ENCODE peak calls at places on chromosomes 6 and 20, in five cellular contexts. G is HS-5, O is K562, X is hippocampal formation, F is NCI-H2171 treated with DMSO at 0.1 percent for 48 hours. H is an unnamed sample.

GRCh38 chr6:136788069-136788902 is 4.0 kb downstream of the MAP3K5 start:
- DNase-seq in G (peak), O (no peak), X (no peak), F (no peak), H (no peak)

GRCh38 chr20:46265539-46265938 is 42.8 kb downstream of the CDH22 start:
- DNase-seq in G (no peak), O (no peak), X (no peak), F (no peak), H (no peak)

GRCh38 chr6:68040780-68041179 is 594.3 kb upstream of the ADGRB3 start:
- DNase-seq in G (no peak), O (no peak), X (no peak), F (no peak), H (no peak)

GRCh38 chr20:64052326-64052722 is 2.9 kb upstream of the SOX18 start:
- DNase-seq in G (no peak), O (no peak), X (no peak), F (no peak), H (no peak)

GRCh38 chr20:11195899-11196558 is 522.2 kb upstream of the JAG1 start:
- DNase-seq in G (peak), O (no peak), X (no peak), F (no peak), H (no peak)

GRCh38 chr6:133632906-133633305 is 256.0 kb upstream of the TCF21 start:
- DNase-seq in G (no peak), O (no peak), X (no peak), F (peak), H (no peak)

GRCh38 chr20:47929368-47930115 is 144.3 kb upstream of the SULF2 start:
- DNase-seq in G (peak), O (no peak), X (no peak), F (peak), H (peak)

GRCh38 chr20:34390769-34391447 is 27.8 kb downstream of the ITCH start:
- DNase-seq in G (peak), O (peak), X (no peak), F (no peak), H (peak)

GRCh38 chr20:58956078-58956477 is 25.0 kb upstream of the NELFCD start:
- DNase-seq in G (no peak), O (no peak), X (no peak), F (no peak), H (no peak)

GRCh38 chr6:121522265-121522664 is 86.8 kb downstream of the GJA1 start:
- DNase-seq in G (peak), O (no peak), X (no peak), F (no peak), H (peak)

GRCh38 chr20:8853805-8854338 is 215.0 kb upstream of the PLCB4 start:
- DNase-seq in G (peak), O (peak), X (peak), F (peak), H (peak)

GRCh38 chr6:161169060-161169459 is 104.8 kb downstream of the AGPAT4 start:
- DNase-seq in G (no peak), O (no peak), X (no peak), F (peak), H (no peak)

GRCh38 chr6:133503330-133503729 is 262.2 kb downstream of the EYA4 start:
- DNase-seq in G (no peak), O (no peak), X (no peak), F (peak), H (no peak)

GRCh38 chr20:34704177-34705007 is at the start of gene TP53INP2:
- DNase-seq in G (no peak), O (peak), X (peak), F (peak), H (peak)

GRCh38 chr6:82040405-82041221 is 206.9 kb downstream of the IBTK start:
- DNase-seq in G (peak), O (no peak), X (peak), F (peak), H (peak)

GRCh38 chr20:4835244-4836177 is 113.8 kb downstream of the PRND start:
- DNase-seq in G (no peak), O (no peak), X (peak), F (no peak), H (no peak)

GRCh38 chr20:9927224-9927623 is 88.3 kb upstream of the PAK5 start:
- DNase-seq in G (no peak), O (no peak), X (no peak), F (no peak), H (no peak)